ENCODE peak calls at places on chromosomes 5 and 9, in seven cellular contexts. F is glutamatergic neuron; O is activated CD8-positive, alpha-beta T cell treated with anti-CD3 and anti-CD28 coated beads for 36 hours; Z is PC-9; R is fibroblast of the aortic adventitia; S is upper lobe of left lung; I is fibroblast of lung. D is an unnamed sample.

GRCh38 chr9:124248066-124248465 is 9.7 kb upstream of the NEK6 start:
- DNase-seq in Z (no peak), O (no peak), F (no peak), R (no peak), I (no peak), S (no peak), D (no peak)

GRCh38 chr5:25362799-25363198 is 718.0 kb upstream of the CDH10 start:
- DNase-seq in I (no peak), S (no peak), R (no peak), F (no peak), Z (no peak), O (no peak), D (no peak)

GRCh38 chr5:56610093-56610698 is 205.2 kb upstream of the MAP3K1 start:
- DNase-seq in Z (no peak), S (no peak), O (peak; percentile 43), F (no peak), R (no peak), I (no peak), D (no peak)

GRCh38 chr9:112278152-112278551 is 55.3 kb downstream of the PTBP3 start:
- DNase-seq in S (no peak), O (no peak), R (peak; percentile 16), I (peak; percentile 16), Z (no peak), F (no peak), D (no peak)

GRCh38 chr5:163565931-163566608 is 60.7 kb downstream of the MAT2B start:
- DNase-seq in F (peak; percentile 27), I (peak; percentile 35), S (peak; percentile 21), O (peak; percentile 65), R (peak; percentile 30), Z (no peak), D (no peak)

GRCh38 chr9:97558701-97559101 is 57.2 kb downstream of the TMOD1 start:
- DNase-seq in I (no peak), F (no peak), O (no peak), Z (no peak), R (no peak), S (no peak), D (no peak)

GRCh38 chr5:151110122-151110681 is 29.4 kb upstream of the TNIP1 start:
- DNase-seq in I (no peak), F (no peak), R (no peak), O (no peak), S (no peak), Z (no peak), D (no peak)

GRCh38 chr9:131735238-131736181 is 4.4 kb downstream of the RAPGEF1 start:
- DNase-seq in R (no peak), S (no peak), F (no peak), O (no peak), Z (no peak), I (peak; percentile 34), D (no peak)

GRCh38 chr5:146291421-146292074 is 47.1 kb upstream of the POU4F3 start:
- DNase-seq in Z (no peak), O (peak; percentile 32), I (peak; percentile 24), F (no peak), R (peak; percentile 63), S (no peak), D (no peak)

GRCh38 chr9:38621434-38622082 is 1.2 kb upstream of the ANKRD18A start:
- DNase-seq in I (peak; percentile 14), Z (no peak), S (peak; percentile 42), F (peak; percentile 67), O (peak; percentile 55), R (no peak), D (no peak)

GRCh38 chr9:2787065-2787464 is 56.8 kb downstream of the PUM3 start:
- DNase-seq in Z (no peak), S (no peak), R (peak; percentile 70), I (peak; percentile 78), O (no peak), F (no peak), D (peak; percentile 21)

GRCh38 chr9:2453701-2454100 is 167.9 kb upstream of the VLDLR start:
- DNase-seq in Z (no peak), I (no peak), R (no peak), O (no peak), S (no peak), F (no peak), D (no peak)

GRCh38 chr9:10265102-10265708 is 347.6 kb downstream of the PTPRD start:
- DNase-seq in O (no peak), Z (no peak), I (peak; percentile 87), S (no peak), F (no peak), R (peak; percentile 77), D (peak; percentile 0)

GRCh38 chr5:143208365-143208641 is 195.2 kb downstream of the NR3C1 start:
- DNase-seq in O (no peak), F (no peak), S (no peak), I (no peak), R (no peak), Z (no peak), D (no peak)

GRCh38 chr5:143207058-143207457 is 196.4 kb downstream of the NR3C1 start:
- DNase-seq in F (no peak), O (no peak), R (no peak), I (no peak), S (no peak), Z (no peak), D (no peak)

GRCh38 chr5:143207563-143208364 is 195.7 kb downstream of the NR3C1 start:
- DNase-seq in R (no peak), Z (no peak), S (no peak), I (no peak), F (no peak), O (no peak), D (no peak)

GRCh38 chr5:143209881-143210395 is 193.5 kb downstream of the NR3C1 start:
- DNase-seq in F (no peak), R (no peak), O (no peak), Z (no peak), S (no peak), I (no peak), D (no peak)

DNA sequence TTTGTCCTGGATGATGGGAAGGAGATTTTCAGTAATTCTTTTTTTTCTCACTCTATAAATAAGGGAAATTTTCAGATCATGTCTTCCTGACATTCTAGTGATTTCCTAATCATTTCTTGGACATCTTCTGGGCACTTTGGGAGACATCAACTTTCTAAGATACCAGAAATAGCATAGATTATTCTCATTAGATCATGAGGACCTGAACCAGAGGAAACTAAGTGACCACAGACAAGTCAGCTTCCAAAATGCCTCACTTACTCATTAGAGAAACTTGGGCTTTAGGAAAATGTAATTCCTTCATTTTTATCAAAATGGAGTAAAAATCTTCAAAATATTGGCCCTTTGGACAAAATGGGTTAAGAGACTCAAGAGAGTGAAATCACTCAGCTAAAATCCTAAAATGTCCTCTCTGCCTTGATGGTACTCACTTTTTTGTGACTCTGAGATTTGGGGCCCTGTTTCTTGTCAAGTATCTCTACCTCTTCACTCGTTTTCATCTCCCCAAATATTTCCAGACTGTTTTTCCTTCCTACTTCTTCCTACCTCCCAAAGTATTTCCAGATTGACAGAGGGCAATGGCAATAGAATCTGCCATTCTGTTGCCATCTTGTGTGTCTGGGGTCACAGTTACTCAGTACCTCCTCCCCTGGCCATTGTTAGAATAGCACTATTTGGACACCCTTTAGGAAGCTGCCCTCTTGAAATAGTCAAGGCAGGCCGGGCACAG is 194.5 kb downstream of the NR3C1 start:
- DNase-seq in R (peak; percentile 57), I (peak; percentile 69), F (no peak), Z (no peak), S (no peak), O (no peak), D (no peak)
- TF ChIP-seq CTCF in R (peak; percentile 36), I (peak; percentile 24), F (no peak), Z (no peak), S (no peak), O (peak; percentile 29), D (no peak)

DNA sequence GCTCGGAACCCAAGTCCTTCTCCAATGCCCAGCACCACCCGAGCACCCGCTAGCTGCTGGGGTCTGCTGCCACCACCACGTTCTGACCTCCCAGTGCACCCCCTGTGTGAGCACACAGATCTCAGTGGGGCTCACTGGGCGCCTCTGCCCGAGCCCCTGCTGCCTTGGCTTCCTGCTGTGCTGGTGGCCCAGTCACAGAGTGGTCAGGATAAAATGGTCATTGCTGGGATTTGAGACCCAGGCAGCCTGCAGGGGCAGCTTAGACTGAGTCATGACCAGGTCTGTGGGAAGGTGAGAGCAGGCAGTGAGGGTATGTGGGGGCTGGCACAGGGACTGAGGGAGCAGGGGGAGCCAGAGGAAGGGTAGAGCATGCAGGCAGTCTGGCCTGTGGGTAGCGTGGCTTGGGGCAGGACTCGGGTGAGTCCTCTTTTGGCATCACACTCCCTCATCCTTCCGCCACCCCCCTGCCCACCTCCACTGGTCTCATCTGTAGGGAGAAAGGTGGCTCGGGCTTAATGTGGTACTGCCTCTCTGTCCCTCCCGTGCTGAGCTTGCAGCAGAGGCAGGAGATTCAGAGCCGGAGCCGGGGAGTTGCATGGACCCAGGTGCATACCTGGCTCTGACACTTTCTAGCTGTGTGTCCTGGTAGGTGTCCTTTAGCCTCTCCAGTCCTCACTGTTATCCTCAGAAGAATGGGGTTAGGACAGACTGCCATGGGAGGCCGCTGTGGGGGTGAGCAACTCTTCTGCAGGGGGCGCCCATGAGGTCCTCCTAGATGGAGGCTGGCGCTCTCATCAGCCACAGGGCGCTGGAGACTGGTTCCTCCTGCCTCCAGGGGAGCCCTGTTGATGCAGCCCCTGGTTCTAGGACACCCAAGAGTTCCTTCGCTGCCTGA is 32.1 kb downstream of the USP20 start:
- DNase-seq in S (no peak), O (peak; percentile 77), R (no peak), Z (no peak), F (no peak), I (no peak), D (no peak)
- TF ChIP-seq CTCF in S (no peak), O (peak; percentile 39), R (no peak), Z (no peak), F (no peak), I (no peak), D (no peak)

GRCh38 chr5:41641621-41642020 is 131.2 kb upstream of the PLCXD3 start:
- DNase-seq in Z (no peak), R (peak; percentile 52), I (peak; percentile 5), O (no peak), S (no peak), F (no peak), D (no peak)
- TF ChIP-seq CTCF in Z (peak; percentile 63), R (no peak), I (peak; percentile 14), O (no peak), S (no peak), F (peak; percentile 13), D (no peak)

GRCh38 chr9:731474-731873 is 110.0 kb upstream of the DMRT1 start:
- DNase-seq in R (no peak), F (no peak), Z (no peak), I (no peak), O (no peak), S (no peak), D (no peak)
- TF ChIP-seq CTCF in R (no peak), F (no peak), Z (no peak), I (no peak), O (no peak), S (no peak), D (no peak)